ENCODE peak calls at places on chromosomes 2 and 18, in four cellular contexts. One of them, this sample, is unnamed.

GRCh38 chr2:167451496-167452289 is 563.4 kb downstream of the XIRP2 start:
- DNase-seq in IMR-90: no peak
- DNase-seq in H1: no peak
- DNase-seq in mesendoderm: peak; percentile 50
- DNase-seq in this sample: peak; percentile 50

GRCh38 chr2:20634430-20635095 is 16.3 kb downstream of the HS1BP3 start:
- DNase-seq in IMR-90: peak; percentile 72
- DNase-seq in H1: no peak
- DNase-seq in mesendoderm: no peak
- DNase-seq in this sample: no peak

GRCh38 chr2:168758970-168759820 is 43.2 kb upstream of the NOSTRIN start:
- DNase-seq in IMR-90: peak; percentile 59
- DNase-seq in H1: no peak
- DNase-seq in mesendoderm: peak; percentile 66
- DNase-seq in this sample: no peak

GRCh38 chr18:9866627-9867453 is 18.9 kb upstream of the TXNDC2 start:
- DNase-seq in IMR-90: no peak
- DNase-seq in H1: no peak
- DNase-seq in mesendoderm: no peak
- DNase-seq in this sample: no peak

GRCh38 chr2:222304737-222305509 is 6.1 kb upstream of the PAX3 start:
- DNase-seq in IMR-90: no peak
- DNase-seq in H1: peak; percentile 64
- DNase-seq in mesendoderm: no peak
- DNase-seq in this sample: no peak

GRCh38 chr2:148751907-148752306 is 107.4 kb downstream of the EPC2 start:
- DNase-seq in IMR-90: no peak
- DNase-seq in H1: no peak
- DNase-seq in mesendoderm: no peak
- DNase-seq in this sample: no peak

GRCh38 chr2:136297974-136298373 is 180.0 kb upstream of the CXCR4 start:
- DNase-seq in IMR-90: no peak
- DNase-seq in H1: no peak
- DNase-seq in mesendoderm: no peak
- DNase-seq in this sample: no peak

GRCh38 chr2:5231287-5231686 is 460.9 kb upstream of the SOX11 start:
- DNase-seq in IMR-90: no peak
- DNase-seq in H1: no peak
- DNase-seq in mesendoderm: no peak
- DNase-seq in this sample: no peak

GRCh38 chr2:124149571-124149970 is 124.5 kb downstream of the CNTNAP5 start:
- DNase-seq in IMR-90: no peak
- DNase-seq in H1: no peak
- DNase-seq in mesendoderm: no peak
- DNase-seq in this sample: no peak

GRCh38 chr18:5106730-5107129 is 90.3 kb downstream of the AKAIN1 start:
- DNase-seq in IMR-90: no peak
- DNase-seq in H1: no peak
- DNase-seq in mesendoderm: peak; percentile 54
- DNase-seq in this sample: no peak

GRCh38 chr2:90207454-90208058 is 1516.1 kb downstream of the RPIA start:
- DNase-seq in IMR-90: no peak
- DNase-seq in H1: no peak
- DNase-seq in mesendoderm: peak; percentile 66
- DNase-seq in this sample: no peak

GRCh38 chr2:68340631-68341329 is 21.0 kb upstream of the CNRIP1 start:
- DNase-seq in IMR-90: no peak
- DNase-seq in H1: no peak
- DNase-seq in mesendoderm: no peak
- DNase-seq in this sample: no peak

GRCh38 chr2:119175517-119175916 is 17.0 kb upstream of the C1QL2 start:
- DNase-seq in IMR-90: no peak
- DNase-seq in H1: no peak
- DNase-seq in mesendoderm: no peak
- DNase-seq in this sample: no peak

GRCh38 chr2:166404831-166405568 is 29.3 kb upstream of the SCN9A start:
- DNase-seq in IMR-90: peak; percentile 23
- DNase-seq in H1: no peak
- DNase-seq in mesendoderm: no peak
- DNase-seq in this sample: no peak

GRCh38 chr2:209917154-209917771 is 85.2 kb upstream of the RPE start:
- DNase-seq in IMR-90: no peak
- DNase-seq in H1: no peak
- DNase-seq in mesendoderm: no peak
- DNase-seq in this sample: no peak

GRCh38 chr2:4354678-4355077 is 651.3 kb downstream of the DCDC2C start:
- DNase-seq in IMR-90: no peak
- DNase-seq in H1: peak; percentile 80
- DNase-seq in mesendoderm: peak; percentile 89
- DNase-seq in this sample: peak; percentile 87

GRCh38 chr2:218721934-218722333 is 11.3 kb downstream of the TTLL4 start:
- DNase-seq in IMR-90: no peak
- DNase-seq in H1: no peak
- DNase-seq in mesendoderm: no peak
- DNase-seq in this sample: no peak

GRCh38 chr2:239381709-239382134 is 19.1 kb downstream of the HDAC4 start:
- DNase-seq in IMR-90: no peak
- DNase-seq in H1: no peak
- DNase-seq in mesendoderm: peak; percentile 31
- DNase-seq in this sample: no peak

GRCh38 chr2:190791347-190791982 is 89.2 kb upstream of the GLS start:
- DNase-seq in IMR-90: peak; percentile 59
- DNase-seq in H1: no peak
- DNase-seq in mesendoderm: peak; percentile 59
- DNase-seq in this sample: no peak

GRCh38 chr2:176177580-176178270 is 10.7 kb upstream of the HOXD1 start:
- DNase-seq in IMR-90: no peak
- DNase-seq in H1: peak; percentile 70
- DNase-seq in mesendoderm: peak; percentile 52
- DNase-seq in this sample: peak; percentile 67

GRCh38 chr2:105600949-105601708 is 143.6 kb upstream of the NCK2 start:
- DNase-seq in IMR-90: no peak
- DNase-seq in H1: no peak
- DNase-seq in mesendoderm: peak; percentile 27
- DNase-seq in this sample: no peak

GRCh38 chr2:9390151-9390850 is 33.0 kb downstream of the ITGB1BP1 start:
- DNase-seq in IMR-90: no peak
- DNase-seq in H1: no peak
- DNase-seq in mesendoderm: no peak
- DNase-seq in this sample: no peak

GRCh38 chr18:44589709-44590108 is 91.0 kb upstream of the SETBP1 start:
- DNase-seq in IMR-90: peak; percentile 74
- DNase-seq in H1: no peak
- DNase-seq in mesendoderm: no peak
- DNase-seq in this sample: no peak

GRCh38 chr2:12213222-12213621 is 466.8 kb downstream of the LPIN1 start:
- DNase-seq in IMR-90: no peak
- DNase-seq in H1: no peak
- DNase-seq in mesendoderm: no peak
- DNase-seq in this sample: no peak

GRCh38 chr2:20596973-20597867 is 53.7 kb downstream of the HS1BP3 start:
- DNase-seq in IMR-90: no peak
- DNase-seq in H1: no peak
- DNase-seq in mesendoderm: no peak
- DNase-seq in this sample: no peak

GRCh38 chr2:100924122-100924519 is 78.0 kb upstream of the RPL31 start:
- DNase-seq in IMR-90: no peak
- DNase-seq in H1: no peak
- DNase-seq in mesendoderm: no peak
- DNase-seq in this sample: no peak

GRCh38 chr2:116719841-116720240 is 1094.7 kb upstream of the DDX18 start:
- DNase-seq in IMR-90: no peak
- DNase-seq in H1: no peak
- DNase-seq in mesendoderm: no peak
- DNase-seq in this sample: no peak
- H4K5ac ChIP-seq in IMR-90: no peak overlapping the region
- H4K5ac ChIP-seq in H1: no peak overlapping the region
- H4K5ac ChIP-seq in mesendoderm: no peak overlapping the region
- H4K5ac ChIP-seq in this sample: no peak overlapping the region

GRCh38 chr18:47387864-47388263 is 136.4 kb upstream of the SKOR2 start:
- DNase-seq in IMR-90: no peak
- DNase-seq in H1: no peak
- DNase-seq in mesendoderm: no peak
- DNase-seq in this sample: no peak
- H4K5ac ChIP-seq in IMR-90: no peak overlapping the region
- H4K5ac ChIP-seq in H1: no peak overlapping the region
- H4K5ac ChIP-seq in mesendoderm: no peak overlapping the region
- H4K5ac ChIP-seq in this sample: no peak overlapping the region

DNA sequence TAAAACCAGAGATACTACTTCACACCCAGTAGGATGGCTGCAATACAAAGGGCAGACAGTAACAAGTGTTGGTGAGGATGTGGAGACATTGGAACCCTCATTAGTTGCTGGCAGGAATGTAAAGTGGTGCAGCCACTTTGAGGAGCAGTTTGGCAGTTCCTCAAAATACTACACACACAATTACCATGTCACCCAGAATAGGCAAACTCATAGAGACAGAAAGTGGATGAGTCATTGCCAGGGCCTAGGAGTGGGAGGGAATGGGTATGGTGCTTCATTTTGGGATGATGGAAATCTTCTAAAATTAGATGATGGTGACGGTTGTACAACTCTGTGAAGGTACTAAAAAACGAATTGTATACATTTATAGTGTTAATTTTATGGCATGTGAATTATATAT is 54.8 kb downstream of the ATP9B start:
- DNase-seq in IMR-90: peak; percentile 6
- DNase-seq in H1: no peak
- DNase-seq in mesendoderm: peak; percentile 13
- DNase-seq in this sample: no peak
- H4K5ac ChIP-seq in IMR-90: no peak overlapping the region
- H4K5ac ChIP-seq in H1: no peak overlapping the region
- H4K5ac ChIP-seq in mesendoderm: no peak overlapping the region
- H4K5ac ChIP-seq in this sample: no peak overlapping the region

GRCh38 chr18:78661316-78661715 is 318.3 kb upstream of the SALL3 start:
- DNase-seq in IMR-90: no peak
- DNase-seq in H1: no peak
- DNase-seq in mesendoderm: no peak
- DNase-seq in this sample: no peak

GRCh38 chr18:78660311-78660710 is 319.3 kb upstream of the SALL3 start:
- DNase-seq in IMR-90: no peak
- DNase-seq in H1: no peak
- DNase-seq in mesendoderm: no peak
- DNase-seq in this sample: no peak

GRCh38 chr18:78659057-78659456 is 320.6 kb upstream of the SALL3 start:
- DNase-seq in IMR-90: no peak
- DNase-seq in H1: no peak
- DNase-seq in mesendoderm: no peak
- DNase-seq in this sample: no peak

GRCh38 chr18:78658531-78658930 is 321.1 kb upstream of the SALL3 start:
- DNase-seq in IMR-90: no peak
- DNase-seq in H1: no peak
- DNase-seq in mesendoderm: no peak
- DNase-seq in this sample: no peak

DNA sequence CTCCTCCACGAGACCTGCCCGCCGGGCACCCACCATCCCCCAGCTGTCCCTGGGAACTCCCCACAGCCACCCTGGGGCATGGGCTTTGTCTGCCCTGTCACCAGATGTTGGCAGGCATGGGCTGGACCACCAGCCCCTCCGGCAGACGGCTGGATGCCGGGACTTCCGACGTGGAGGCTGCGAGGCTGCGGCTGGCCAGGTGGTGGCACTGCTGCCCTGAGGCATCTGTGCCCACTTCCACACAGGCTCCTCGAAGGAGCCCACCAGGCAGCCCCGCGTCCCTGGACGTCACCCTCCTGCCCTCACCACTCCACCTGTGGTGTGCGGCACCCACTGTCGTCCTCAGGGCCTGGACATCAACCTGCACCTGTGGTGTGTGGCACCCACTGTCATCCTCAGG is 319.9 kb upstream of the SALL3 start:
- DNase-seq in IMR-90: no peak
- DNase-seq in H1: peak; percentile 87
- DNase-seq in mesendoderm: peak; percentile 39
- DNase-seq in this sample: peak; percentile 70
- H4K5ac ChIP-seq in IMR-90: no peak overlapping the region
- H4K5ac ChIP-seq in H1: no peak overlapping the region
- H4K5ac ChIP-seq in mesendoderm: no peak overlapping the region
- H4K5ac ChIP-seq in this sample: no peak overlapping the region

This sample was measured in H9.